ENCODE peak calls at places on chromosomes 5 and 9, in ten cellular contexts. J, Q, Z, D, N, I, E, P, W and F are unnamed samples.

GRCh38 chr9:101668466-101668865 is 70.0 kb downstream of the GRIN3A start:
- DNase-seq in J (no peak), Q (no peak), Z (no peak), D (no peak), N (no peak), I (no peak), E (no peak), P (no peak), W (no peak), F (no peak)

GRCh38 chr9:126367139-126367538 is 40.5 kb downstream of the MVB12B start:
- DNase-seq in J (no peak), Q (no peak), Z (no peak), D (no peak), N (no peak), I (no peak), E (no peak), P (no peak), W (no peak), F (no peak)

GRCh38 chr9:22395585-22396205 is 50.9 kb upstream of the DMRTA1 start:
- DNase-seq in J (peak), Q (no peak), Z (no peak), D (no peak), N (no peak), I (no peak), E (no peak), P (peak), W (peak), F (peak)

GRCh38 chr9:5915438-5915837 is 24.7 kb downstream of the MLANA start:
- DNase-seq in J (no peak), Q (no peak), Z (no peak), D (no peak), N (no peak), I (no peak), E (no peak), P (no peak), W (no peak), F (no peak)

GRCh38 chr9:108534741-108535140 is 321.0 kb downstream of the ACTL7B start:
- DNase-seq in J (no peak), Q (no peak), Z (no peak), D (no peak), N (peak), I (no peak), E (no peak), P (peak), W (peak), F (no peak)

GRCh38 chr5:138096363-138096762 is 12.5 kb downstream of the WNT8A start:
- DNase-seq in J (no peak), Q (no peak), Z (no peak), D (no peak), N (no peak), I (no peak), E (no peak), P (no peak), W (peak), F (no peak)

GRCh38 chr9:132447346-132447745 is 37.3 kb downstream of the CFAP77 start:
- DNase-seq in J (no peak), Q (peak), Z (no peak), D (peak), N (no peak), I (no peak), E (no peak), P (no peak), W (no peak), F (no peak)

GRCh38 chr5:127878174-127878750 is 175.1 kb downstream of the CCDC192 start:
- DNase-seq in J (no peak), Q (peak), Z (no peak), D (peak), N (peak), I (no peak), E (no peak), P (peak), W (peak), F (peak)

GRCh38 chr9:135926402-135927194 is 19.3 kb upstream of the CAMSAP1 start:
- DNase-seq in J (peak), Q (peak), Z (peak), D (no peak), N (peak), I (no peak), E (peak), P (peak), W (peak), F (peak)

GRCh38 chr9:69036319-69036718 is 767 bp downstream of the FXN start:
- DNase-seq in J (no peak), Q (no peak), Z (peak), D (peak), N (no peak), I (no peak), E (no peak), P (no peak), W (no peak), F (no peak)

GRCh38 chr5:43802651-43803050 is 199.7 kb downstream of the NNT start:
- DNase-seq in J (no peak), Q (no peak), Z (no peak), D (no peak), N (peak), I (no peak), E (no peak), P (no peak), W (no peak), F (no peak)

GRCh38 chr5:13511442-13511841 is 433.0 kb downstream of the DNAH5 start:
- DNase-seq in J (no peak), Q (no peak), Z (no peak), D (no peak), N (no peak), I (no peak), E (no peak), P (no peak), W (no peak), F (no peak)

GRCh38 chr5:17203329-17204132 is 13.9 kb upstream of the BASP1 start:
- DNase-seq in J (no peak), Q (peak), Z (no peak), D (peak), N (peak), I (no peak), E (no peak), P (peak), W (peak), F (peak)

GRCh38 chr9:133750927-133751649 is 12.9 kb upstream of the SARDH start:
- DNase-seq in J (no peak), Q (peak), Z (no peak), D (no peak), N (no peak), I (no peak), E (no peak), P (no peak), W (no peak), F (no peak)

GRCh38 chr9:37107701-37108100 is 12.7 kb upstream of the ZCCHC7 start:
- DNase-seq in J (no peak), Q (no peak), Z (no peak), D (no peak), N (no peak), I (no peak), E (no peak), P (no peak), W (no peak), F (no peak)

GRCh38 chr5:4700082-4700481 is 440.0 kb upstream of the ADAMTS16 start:
- DNase-seq in J (no peak), Q (peak), Z (no peak), D (peak), N (peak), I (no peak), E (no peak), P (peak), W (peak), F (peak)

GRCh38 chr9:135657416-135657815 is 5.7 kb upstream of the LCN9 start:
- DNase-seq in J (no peak), Q (no peak), Z (no peak), D (no peak), N (no peak), I (no peak), E (no peak), P (no peak), W (no peak), F (no peak)

GRCh38 chr5:40784027-40784653 is 14.0 kb downstream of the PRKAA1 start:
- DNase-seq in J (no peak), Q (no peak), Z (no peak), D (peak), N (no peak), I (no peak), E (no peak), P (no peak), W (no peak), F (peak)

GRCh38 chr9:109972026-109973005 is 192.3 kb downstream of the PALM2AKAP2 start:
- DNase-seq in J (no peak), Q (no peak), Z (no peak), D (no peak), N (no peak), I (no peak), E (no peak), P (no peak), W (peak), F (no peak)

GRCh38 chr9:108412755-108413154 is 443.0 kb downstream of the ACTL7B start:
- DNase-seq in J (no peak), Q (peak), Z (no peak), D (no peak), N (no peak), I (no peak), E (no peak), P (no peak), W (peak), F (no peak)

GRCh38 chr5:121693864-121694263 is 157.8 kb upstream of the FTMT start:
- DNase-seq in J (no peak), Q (no peak), Z (no peak), D (no peak), N (no peak), I (no peak), E (no peak), P (no peak), W (peak), F (peak)

GRCh38 chr9:2722715-2723114 is 5.4 kb downstream of the KCNV2 start:
- DNase-seq in J (no peak), Q (peak), Z (no peak), D (no peak), N (peak), I (no peak), E (no peak), P (peak), W (peak), F (peak)

GRCh38 chr9:87243602-87244001 is 254.1 kb upstream of the DAPK1 start:
- DNase-seq in J (no peak), Q (no peak), Z (no peak), D (no peak), N (peak), I (no peak), E (no peak), P (no peak), W (no peak), F (no peak)

GRCh38 chr5:1901983-1902382 is 19.3 kb upstream of the IRX4 start:
- DNase-seq in J (no peak), Q (no peak), Z (no peak), D (no peak), N (no peak), I (no peak), E (no peak), P (no peak), W (no peak), F (no peak)

GRCh38 chr5:75018805-75019587 is 33.4 kb downstream of the GCNT4 start:
- DNase-seq in J (no peak), Q (no peak), Z (no peak), D (no peak), N (no peak), I (no peak), E (no peak), P (no peak), W (no peak), F (no peak)

GRCh38 chr5:37002176-37002751 is 125.7 kb downstream of the NIPBL start:
- DNase-seq in J (no peak), Q (peak), Z (no peak), D (peak), N (no peak), I (no peak), E (no peak), P (no peak), W (peak), F (no peak)

GRCh38 chr5:59036274-59036961 is 453.5 kb downstream of the RAB3C start:
- DNase-seq in J (peak), Q (no peak), Z (peak), D (no peak), N (peak), I (no peak), E (no peak), P (peak), W (peak), F (no peak)

GRCh38 chr5:172235132-172235780 is 41.3 kb downstream of the EFCAB9 start:
- DNase-seq in J (no peak), Q (no peak), Z (no peak), D (peak), N (peak), I (peak), E (no peak), P (peak), W (no peak), F (no peak)

GRCh38 chr5:10352404-10353240 is 873 bp upstream of the MARCHF6 start:
- DNase-seq in J (no peak), Q (no peak), Z (peak), D (no peak), N (no peak), I (peak), E (peak), P (peak), W (peak), F (no peak)

GRCh38 chr5:109959652-109960051 is 269.9 kb downstream of the MAN2A1 start:
- DNase-seq in J (no peak), Q (no peak), Z (no peak), D (no peak), N (no peak), I (no peak), E (no peak), P (no peak), W (no peak), F (no peak)

GRCh38 chr5:123690821-123691220 is 178.8 kb downstream of the CSNK1G3 start:
- DNase-seq in J (no peak), Q (no peak), Z (no peak), D (no peak), N (peak), I (no peak), E (no peak), P (peak), W (peak), F (no peak)

GRCh38 chr5:130652178-130652577 is 512.9 kb downstream of the HINT1 start:
- DNase-seq in J (peak), Q (no peak), Z (no peak), D (no peak), N (peak), I (no peak), E (no peak), P (peak), W (peak), F (peak)

GRCh38 chr9:91077624-91078023 is 276.0 kb downstream of the SYK start:
- DNase-seq in J (no peak), Q (peak), Z (no peak), D (no peak), N (no peak), I (no peak), E (no peak), P (no peak), W (no peak), F (no peak)

GRCh38 chr9:92774274-92774673 is 9.6 kb upstream of the BICD2 start:
- DNase-seq in J (peak), Q (peak), Z (no peak), D (no peak), N (peak), I (no peak), E (no peak), P (peak), W (peak), F (no peak)

GRCh38 chr5:15286659-15287058 is 213.3 kb upstream of the FBXL7 start:
- DNase-seq in J (no peak), Q (peak), Z (no peak), D (peak), N (no peak), I (no peak), E (no peak), P (no peak), W (no peak), F (no peak)

GRCh38 chr5:96247097-96247675 is 185.9 kb downstream of the PCSK1 start:
- DNase-seq in J (peak), Q (peak), Z (no peak), D (no peak), N (peak), I (no peak), E (no peak), P (peak), W (peak), F (no peak)